ENCODE peak calls at places on chromosomes 6 and 20, in seven cellular contexts. Y is fibroblast of the aortic adventitia, F is kidney epithelial cell, E is HFF-Myc, U is A549, S is neural progenitor cell, X is lung. D is an unnamed sample.

GRCh38 chr20:53803492-53804155 is 210.0 kb upstream of the ZNF217 start:
- DNase-seq in Y (no peak), F (no peak), E (no peak), U (no peak), S (no peak), X (no peak), D (no peak)

GRCh38 chr20:18805881-18806280 is 7.7 kb upstream of the SCP2D1 start:
- DNase-seq in Y (no peak), F (no peak), E (peak; percentile 4), U (no peak), S (no peak), X (no peak), D (no peak)

GRCh38 chr6:1079525-1079924 is 232.4 kb upstream of the FOXQ1 start:
- DNase-seq in Y (no peak), F (peak; percentile 45), E (no peak), U (no peak), S (no peak), X (peak; percentile 34), D (peak; percentile 98)

GRCh38 chr6:10248378-10248843 is 166.5 kb downstream of the TFAP2A start:
- DNase-seq in Y (no peak), F (no peak), E (peak; percentile 33), U (no peak), S (no peak), X (no peak), D (no peak)

GRCh38 chr6:124795879-124796838 is 166.1 kb upstream of the RNF217 start:
- DNase-seq in Y (no peak), F (no peak), E (no peak), U (peak; percentile 4), S (peak; percentile 73), X (no peak), D (no peak)

GRCh38 chr20:58457083-58457680 is 58.0 kb downstream of the APCDD1L start:
- DNase-seq in Y (peak; percentile 25), F (peak; percentile 16), E (peak; percentile 27), U (no peak), S (no peak), X (no peak), D (no peak)

GRCh38 chr6:17474289-17474688 is 80.9 kb downstream of the CAP2 start:
- DNase-seq in Y (no peak), F (no peak), E (no peak), U (no peak), S (no peak), X (no peak), D (no peak)

GRCh38 chr20:59525500-59526241 is 78.7 kb upstream of the PHACTR3 start:
- DNase-seq in Y (peak; percentile 24), F (no peak), E (peak; percentile 21), U (peak; percentile 43), S (peak; percentile 84), X (peak; percentile 55), D (no peak)

GRCh38 chr6:165376100-165376499 is 66.7 kb upstream of the C6orf118 start:
- DNase-seq in Y (no peak), F (no peak), E (no peak), U (no peak), S (no peak), X (no peak), D (no peak)

GRCh38 chr6:41707565-41708200 is 27.7 kb downstream of the TFEB start:
- DNase-seq in Y (no peak), F (no peak), E (no peak), U (no peak), S (no peak), X (no peak), D (no peak)

GRCh38 chr20:1838479-1839279 is 56.5 kb upstream of the SIRPA start:
- DNase-seq in Y (no peak), F (no peak), E (no peak), U (no peak), S (peak; percentile 38), X (no peak), D (no peak)

GRCh38 chr6:161374971-161375873 is 101.4 kb upstream of the AGPAT4 start:
- DNase-seq in Y (peak; percentile 26), F (no peak), E (no peak), U (peak; percentile 14), S (peak; percentile 41), X (peak; percentile 82), D (no peak)

GRCh38 chr20:34328928-34329677 is 25.9 kb upstream of the AHCY start:
- DNase-seq in Y (no peak), F (no peak), E (no peak), U (no peak), S (no peak), X (no peak), D (no peak)

GRCh38 chr20:6160736-6161135 is 37.9 kb upstream of the FERMT1 start:
- DNase-seq in Y (no peak), F (no peak), E (no peak), U (no peak), S (no peak), X (no peak), D (no peak)

GRCh38 chr6:45428734-45429133 is 51.0 kb upstream of the SUPT3H start:
- DNase-seq in Y (no peak), F (no peak), E (no peak), U (no peak), S (no peak), X (no peak), D (no peak)

GRCh38 chr20:41160686-41161085 is 23.3 kb downstream of the PLCG1 start:
- DNase-seq in Y (no peak), F (no peak), E (no peak), U (no peak), S (no peak), X (no peak), D (no peak)

GRCh38 chr6:106754215-106754614 is 124.8 kb downstream of the QRSL1 start:
- DNase-seq in Y (no peak), F (no peak), E (no peak), U (no peak), S (no peak), X (no peak), D (no peak)

GRCh38 chr20:46979603-46980241 is 85.1 kb downstream of the EYA2 start:
- DNase-seq in Y (no peak), F (no peak), E (no peak), U (no peak), S (no peak), X (no peak), D (no peak)

GRCh38 chr20:48375804-48376203 is 452.0 kb downstream of the PREX1 start:
- DNase-seq in Y (no peak), F (no peak), E (no peak), U (no peak), S (peak; percentile 15), X (no peak), D (no peak)

GRCh38 chr6:151004415-151005024 is 139.0 kb downstream of the MTHFD1L start:
- DNase-seq in Y (peak; percentile 97), F (peak; percentile 39), E (peak; percentile 59), U (peak; percentile 75), S (no peak), X (no peak), D (peak; percentile 58)

GRCh38 chr6:38346291-38347079 is 293.2 kb downstream of the BTBD9 start:
- DNase-seq in Y (peak; percentile 77), F (peak; percentile 65), E (peak; percentile 90), U (no peak), S (no peak), X (no peak), D (no peak)

GRCh38 chr6:11366183-11366933 is 133.9 kb upstream of the NEDD9 start:
- DNase-seq in Y (no peak), F (no peak), E (no peak), U (peak; percentile 18), S (no peak), X (no peak), D (no peak)

GRCh38 chr20:63029358-63030121 is 22.8 kb upstream of the BHLHE23 start:
- DNase-seq in Y (no peak), F (no peak), E (no peak), U (no peak), S (peak; percentile 65), X (no peak), D (no peak)

GRCh38 chr6:10561566-10562088 is 40.5 kb downstream of the GCNT2 start:
- DNase-seq in Y (no peak), F (no peak), E (no peak), U (no peak), S (no peak), X (no peak), D (no peak)

GRCh38 chr20:3696200-3696599 is 14.4 kb upstream of the ADAM33 start:
- DNase-seq in Y (no peak), F (no peak), E (no peak), U (no peak), S (no peak), X (no peak), D (no peak)
- TF ChIP-seq CTCF in Y (peak; percentile 57), F (peak; percentile 34), E (peak; percentile 71), U (peak; percentile 36), S (peak; percentile 47), X (no peak), D (peak; percentile 55)

DNA sequence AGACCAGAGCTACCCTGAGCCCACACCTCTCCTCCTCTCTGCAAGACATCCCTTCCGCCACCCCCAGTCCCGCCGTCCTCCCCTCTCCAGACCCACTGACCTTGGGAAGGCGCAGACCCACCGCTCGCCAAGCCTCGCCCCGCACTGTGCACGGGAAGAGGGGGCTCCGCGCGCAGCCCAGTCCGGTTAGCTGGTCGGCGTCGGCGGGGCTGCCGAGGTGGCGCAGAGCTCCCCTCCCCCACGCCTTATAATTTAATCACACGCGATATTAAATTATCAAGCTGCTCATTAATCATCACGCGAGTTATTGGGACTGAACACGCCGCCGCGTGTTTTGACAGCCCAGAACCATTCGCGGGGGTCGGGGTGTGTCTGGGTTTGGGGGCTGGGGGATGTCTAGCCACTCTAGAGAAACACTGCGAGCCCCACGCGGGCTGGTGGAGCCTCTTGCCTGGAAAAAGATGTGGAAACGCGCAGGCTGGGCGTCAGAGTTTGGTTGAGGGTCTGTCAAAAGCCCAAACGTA is at the start of gene LINC00237:
- DNase-seq in Y (no peak), F (no peak), E (no peak), U (no peak), S (peak; percentile 46), X (no peak), D (no peak)
- H3K4me3 ChIP-seq in Y (no peak within 1 kb of the TSS), F (no peak within 1 kb of the TSS), E (no peak within 1 kb of the TSS), U (peak within 1 kb of the TSS; percentile 27), S (peak within 1 kb of the TSS; percentile 49), X (no peak within 1 kb of the TSS), D (no peak within 1 kb of the TSS)

GRCh38 chr6:78863576-78863975 is 3.8 kb upstream of the IRAK1BP1 start:
- DNase-seq in Y (no peak), F (no peak), E (no peak), U (no peak), S (no peak), X (no peak), D (no peak)

GRCh38 chr6:78867020-78867369 is 356 bp upstream of the IRAK1BP1 start:
- DNase-seq in Y (no peak), F (no peak), E (no peak), U (no peak), S (no peak), X (no peak), D (no peak)

GRCh38 chr6:78867370-78868040 is at the start of gene IRAK1BP1:
- DNase-seq in Y (peak; percentile 75), F (peak; percentile 51), E (peak; percentile 45), U (peak; percentile 85), S (peak; percentile 84), X (peak; percentile 86), D (peak; percentile 38)

GRCh38 chr6:78864957-78865356 is 2.4 kb upstream of the IRAK1BP1 start:
- DNase-seq in Y (no peak), F (no peak), E (no peak), U (no peak), S (no peak), X (no peak), D (no peak)

GRCh38 chr6:78861509-78861908 is 5.8 kb upstream of the IRAK1BP1 start:
- DNase-seq in Y (no peak), F (no peak), E (no peak), U (peak; percentile 19), S (no peak), X (no peak), D (no peak)
- TF ChIP-seq CTCF in Y (no peak), F (no peak), E (no peak), U (no peak), S (no peak), X (no peak), D (peak; percentile 44)

GRCh38 chr6:149925974-149926777 is 3.3 kb upstream of the RAET1G start:
- DNase-seq in Y (peak; percentile 78), F (peak; percentile 23), E (peak; percentile 54), U (peak; percentile 70), S (peak; percentile 89), X (peak; percentile 93), D (peak; percentile 18)
- H3K4me3 ChIP-seq in Y (peak overlapping the region; percentile 53), F (peak overlapping the region; percentile 35), E (peak overlapping the region; percentile 45), U (peak overlapping the region; percentile 39), S (peak overlapping the region; percentile 47), X (peak overlapping the region; percentile 12), D (peak overlapping the region; percentile 62)

D was measured in retinal pigment epithelial cell.